ENCODE peak calls at places on chromosomes 7 and 10, in eight cellular contexts. F, D, K, V, Z, R, A and T are unnamed samples.

GRCh38 chr10:48289652-48290238 is 15.2 kb upstream of the FRMPD2 start:
- DNase-seq in F (peak), D (peak), K (peak), V (peak), Z (peak), R (peak), A (peak), T (peak)

GRCh38 chr7:98930921-98931320 is 52.6 kb downstream of the TRRAP start:
- DNase-seq in F (peak), D (peak), K (no peak), V (no peak), Z (no peak), R (no peak), A (no peak), T (no peak)

GRCh38 chr7:118280319-118281012 is 56.0 kb downstream of the ANKRD7 start:
- DNase-seq in F (no peak), D (no peak), K (no peak), V (no peak), Z (no peak), R (no peak), A (no peak), T (no peak)

GRCh38 chr10:31147220-31147608 is 115.5 kb upstream of the ZNF438 start:
- DNase-seq in F (peak), D (no peak), K (peak), V (no peak), Z (no peak), R (no peak), A (no peak), T (peak)

GRCh38 chr10:44373341-44373995 is 11.4 kb downstream of the CXCL12 start:
- DNase-seq in F (no peak), D (no peak), K (no peak), V (no peak), Z (no peak), R (no peak), A (no peak), T (no peak)

GRCh38 chr7:100547872-100548271 is 8.9 kb downstream of the AGFG2 start:
- DNase-seq in F (peak), D (no peak), K (no peak), V (no peak), Z (no peak), R (no peak), A (no peak), T (no peak)

GRCh38 chr10:73126343-73126742 is 16.1 kb downstream of the NUDT13 start:
- DNase-seq in F (no peak), D (no peak), K (no peak), V (no peak), Z (no peak), R (no peak), A (no peak), T (no peak)

GRCh38 chr10:8130973-8131911 is 76.8 kb downstream of the GATA3 start:
- DNase-seq in F (peak), D (peak), K (no peak), V (no peak), Z (no peak), R (peak), A (no peak), T (peak)

GRCh38 chr7:46559194-46559576 is 638.1 kb upstream of the IGFBP3 start:
- DNase-seq in F (peak), D (no peak), K (peak), V (no peak), Z (no peak), R (no peak), A (no peak), T (no peak)

GRCh38 chr7:85595639-85596268 is 408.9 kb upstream of the SEMA3D start:
- DNase-seq in F (peak), D (no peak), K (peak), V (no peak), Z (no peak), R (no peak), A (no peak), T (peak)

GRCh38 chr7:94060772-94061171 is 56.6 kb upstream of the BET1 start:
- DNase-seq in F (peak), D (peak), K (no peak), V (no peak), Z (no peak), R (no peak), A (no peak), T (peak)

GRCh38 chr10:133455611-133456031 is 1.9 kb downstream of the SCART1 start:
- DNase-seq in F (no peak), D (no peak), K (no peak), V (no peak), Z (no peak), R (no peak), A (no peak), T (no peak)

GRCh38 chr10:63217120-63217605 is 84.0 kb downstream of the NRBF2 start:
- DNase-seq in F (peak), D (no peak), K (peak), V (peak), Z (no peak), R (no peak), A (no peak), T (peak)

GRCh38 chr7:3722396-3722846 is 421.4 kb downstream of the SDK1 start:
- DNase-seq in F (no peak), D (peak), K (no peak), V (peak), Z (no peak), R (no peak), A (peak), T (no peak)

GRCh38 chr10:26881600-26882331 is 21.0 kb upstream of the ABI1 start:
- DNase-seq in F (peak), D (no peak), K (peak), V (peak), Z (no peak), R (no peak), A (no peak), T (peak)

GRCh38 chr7:31327071-31327470 is 13.5 kb downstream of the NEUROD6 start:
- DNase-seq in F (peak), D (no peak), K (no peak), V (no peak), Z (no peak), R (no peak), A (no peak), T (peak)

GRCh38 chr7:90726623-90727022 is 130.5 kb downstream of the CDK14 start:
- DNase-seq in F (peak), D (no peak), K (no peak), V (peak), Z (no peak), R (no peak), A (no peak), T (no peak)

GRCh38 chr7:105773030-105773460 is 103.4 kb downstream of the ATXN7L1 start:
- DNase-seq in F (peak), D (no peak), K (no peak), V (no peak), Z (no peak), R (no peak), A (no peak), T (no peak)

GRCh38 chr10:3902809-3903410 is 117.9 kb upstream of the KLF6 start:
- DNase-seq in F (peak), D (no peak), K (no peak), V (no peak), Z (no peak), R (no peak), A (no peak), T (no peak)

GRCh38 chr10:27104919-27105318 is 4.6 kb upstream of the ANKRD26 start:
- DNase-seq in F (no peak), D (no peak), K (no peak), V (no peak), Z (no peak), R (no peak), A (no peak), T (no peak)